ENCODE peak calls at places on chromosomes 5 and 9, in six cellular contexts. J is H9, Y is mesenchymal stem cell, F is mesendoderm, B is IMR-90, T is H1. O is an unnamed sample.

GRCh38 chr9:93204470-93205043 is 20.6 kb downstream of the WNK2 start:
- DNase-seq in B (no peak), T (no peak), F (no peak), J (no peak), Y (no peak), O (no peak)

GRCh38 chr9:136846376-136847064 is 2.7 kb upstream of the PHPT1 start:
- DNase-seq in T (no peak), F (no peak), Y (no peak), B (no peak), J (peak; percentile 52), O (no peak)

GRCh38 chr5:102666164-102666951 is 88.7 kb upstream of the PAM start:
- DNase-seq in B (no peak), F (peak; percentile 71), Y (no peak), T (no peak), J (no peak), O (peak; percentile 33)

GRCh38 chr9:105712773-105713172 is 18.4 kb downstream of the TMEM38B start:
- DNase-seq in Y (no peak), J (peak; percentile 31), B (no peak), F (no peak), T (no peak), O (no peak)

GRCh38 chr5:133830281-133830680 is 138.1 kb downstream of the C5orf15 start:
- DNase-seq in Y (no peak), B (no peak), T (no peak), J (no peak), F (no peak), O (no peak)

GRCh38 chr9:137139468-137140150 is 655 bp downstream of the GRIN1 start:
- DNase-seq in Y (no peak), B (no peak), T (no peak), F (no peak), J (no peak), O (no peak)

GRCh38 chr5:51380603-51381207 is 2.5 kb upstream of the ISL1 start:
- DNase-seq in T (no peak), F (peak; percentile 49), B (peak; percentile 4), J (no peak), Y (peak; percentile 71), O (peak; percentile 60)

GRCh38 chr9:68780735-68781134 is 75.7 kb downstream of the PIP5K1B start:
- DNase-seq in J (no peak), B (peak; percentile 4), Y (no peak), F (no peak), T (no peak), O (no peak)

GRCh38 chr9:136886610-136887597 is 588 bp downstream of the TRAF2 start:
- DNase-seq in J (no peak), B (peak; percentile 16), F (peak; percentile 64), T (peak; percentile 70), Y (peak; percentile 61), O (peak; percentile 36)

GRCh38 chr5:38715671-38716070 is 130.1 kb upstream of the OSMR start:
- DNase-seq in Y (peak; percentile 44), B (peak; percentile 2), F (peak; percentile 76), T (no peak), J (no peak), O (peak; percentile 43)

GRCh38 chr5:61353293-61353692 is 21.2 kb downstream of the ZSWIM6 start:
- DNase-seq in F (no peak), J (no peak), Y (no peak), B (no peak), T (no peak), O (no peak)

GRCh38 chr9:99050924-99051323 is 54.0 kb upstream of the TGFBR1 start:
- DNase-seq in B (no peak), J (no peak), Y (peak; percentile 29), F (no peak), T (no peak), O (no peak)

GRCh38 chr5:68482199-68482598 is 266.6 kb downstream of the PIK3R1 start:
- DNase-seq in Y (peak; percentile 29), B (peak; percentile 58), T (no peak), F (no peak), J (no peak), O (no peak)

GRCh38 chr9:134570726-134571325 is 70.8 kb upstream of the COL5A1 start:
- DNase-seq in T (peak; percentile 1), Y (no peak), F (no peak), B (no peak), J (no peak), O (no peak)
- H2BK15ac ChIP-seq in T (no peak overlapping the region), Y (no peak overlapping the region), F (no peak overlapping the region), B (no peak overlapping the region), J (no peak overlapping the region), O (peak overlapping the region; percentile 58)

GRCh38 chr5:141747152-141747640 is 65.2 kb upstream of the ARAP3 start:
- DNase-seq in F (peak; percentile 92), B (peak; percentile 38), Y (peak; percentile 20), T (peak; percentile 80), J (peak; percentile 93), O (peak; percentile 84)
- H3K4me2 ChIP-seq in F (no peak overlapping the region), B (no peak overlapping the region), Y (no peak overlapping the region), T (peak overlapping the region; percentile 26), J (no peak overlapping the region), O (no peak overlapping the region)

GRCh38 chr9:91416086-91416712 is 7.4 kb downstream of the NFIL3 start:
- DNase-seq in F (no peak), Y (peak; percentile 45), J (no peak), B (peak; percentile 60), T (no peak), O (no peak)

GRCh38 chr9:91412895-91413294 is 10.7 kb downstream of the NFIL3 start:
- DNase-seq in T (no peak), J (no peak), B (no peak), Y (no peak), F (no peak), O (no peak)

GRCh38 chr9:91411096-91411771 is 12.4 kb downstream of the NFIL3 start:
- DNase-seq in T (no peak), Y (peak; percentile 48), F (no peak), B (peak; percentile 47), J (no peak), O (no peak)

GRCh38 chr9:91417602-91418218 is 5.9 kb downstream of the NFIL3 start:
- DNase-seq in B (no peak), J (no peak), T (no peak), F (no peak), Y (no peak), O (no peak)

GRCh38 chr9:91415290-91415689 is 8.3 kb downstream of the NFIL3 start:
- DNase-seq in Y (no peak), B (no peak), T (no peak), F (no peak), J (no peak), O (no peak)
- H2BK15ac ChIP-seq in Y (no peak overlapping the region), B (no peak overlapping the region), T (no peak overlapping the region), F (no peak overlapping the region), J (no peak overlapping the region), O (no peak overlapping the region)

GRCh38 chr9:18371621-18372020 is 102.3 kb upstream of the ADAMTSL1 start:
- DNase-seq in J (no peak), B (no peak), T (no peak), F (no peak), Y (no peak), O (no peak)
- H3K4me2 ChIP-seq in J (no peak overlapping the region), B (no peak overlapping the region), T (no peak overlapping the region), F (no peak overlapping the region), Y (no peak overlapping the region), O (no peak overlapping the region)

DNA sequence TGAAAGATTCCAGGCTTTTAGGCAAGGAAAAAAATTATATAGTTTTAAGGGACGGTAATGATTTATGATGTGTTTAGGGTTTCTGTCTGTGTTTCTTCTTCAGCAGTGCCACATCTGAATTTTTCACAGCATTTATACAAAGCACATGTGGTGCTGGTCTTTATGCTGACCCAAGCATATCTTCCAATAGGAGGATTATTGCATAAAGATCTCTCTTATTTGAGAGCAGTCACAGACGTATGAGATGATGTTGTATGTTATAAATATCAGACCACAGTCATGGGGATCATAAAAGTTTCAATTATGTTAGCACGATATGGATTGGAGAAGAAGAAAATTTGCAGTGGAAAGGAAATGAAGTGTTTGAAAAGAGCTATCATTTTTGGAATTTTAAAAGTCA is 150.9 kb downstream of the RASEF start:
- DNase-seq in F (no peak), T (no peak), B (no peak), J (no peak), Y (no peak), O (no peak)
- H2BK15ac ChIP-seq in F (no peak overlapping the region), T (no peak overlapping the region), B (no peak overlapping the region), J (no peak overlapping the region), Y (no peak overlapping the region), O (no peak overlapping the region)

GRCh38 chr9:127447416-127448111 is 3.6 kb downstream of the RPL12 start:
- DNase-seq in Y (no peak), T (no peak), J (no peak), B (peak; percentile 45), F (peak; percentile 47), O (no peak)

GRCh38 chr9:127449332-127449966 is 1.8 kb downstream of the RPL12 start:
- DNase-seq in Y (no peak), T (no peak), B (no peak), F (peak; percentile 14), J (no peak), O (no peak)

GRCh38 chr9:127446720-127447415 is 4.3 kb downstream of the RPL12 start:
- DNase-seq in F (no peak), J (no peak), B (no peak), Y (no peak), T (no peak), O (no peak)

GRCh38 chr9:127450170-127450830 is 906 bp downstream of the RPL12 start:
- DNase-seq in Y (peak; percentile 63), J (no peak), F (peak; percentile 16), T (no peak), B (peak; percentile 53), O (no peak)

GRCh38 chr9:127448112-127448805 is 2.9 kb downstream of the RPL12 start:
- DNase-seq in T (no peak), F (no peak), Y (no peak), J (no peak), B (no peak), O (no peak)
- H3K4me2 ChIP-seq in T (peak overlapping the region; percentile 95), F (peak overlapping the region; percentile 35), Y (peak overlapping the region; percentile 78), J (peak overlapping the region; percentile 93), B (peak overlapping the region; percentile 19), O (no peak overlapping the region)

GRCh38 chr9:134475051-134475790 is 149.0 kb downstream of the RXRA start:
- DNase-seq in B (peak; percentile 81), T (no peak), Y (peak; percentile 80), J (no peak), F (no peak), O (no peak)

GRCh38 chr9:134476256-134476941 is 150.1 kb downstream of the RXRA start:
- DNase-seq in B (no peak), F (no peak), J (no peak), Y (no peak), T (no peak), O (no peak)

GRCh38 chr9:134474058-134474370 is 147.8 kb downstream of the RXRA start:
- DNase-seq in Y (peak; percentile 40), J (no peak), B (peak; percentile 54), T (no peak), F (no peak), O (no peak)

GRCh38 chr9:134473353-134474057 is 147.2 kb downstream of the RXRA start:
- DNase-seq in F (no peak), T (no peak), J (no peak), Y (no peak), B (no peak), O (no peak)

GRCh38 chr9:134474656-134475050 is 148.4 kb downstream of the RXRA start:
- DNase-seq in J (no peak), F (no peak), T (no peak), Y (no peak), B (no peak), O (no peak)
- H2BK15ac ChIP-seq in J (no peak overlapping the region), F (no peak overlapping the region), T (no peak overlapping the region), Y (peak overlapping the region; percentile 78), B (peak overlapping the region; percentile 77), O (peak overlapping the region; percentile 71)